ENCODE peak calls at places on chromosome 18, in four cellular contexts. K is A549, P is IMR-90, B is sigmoid colon. T is an unnamed sample. For H3K4me1, the result is how much of the 10 kb centered on the place peaks cover.

GRCh38 chr18:51610481-51610880 is 413.0 kb upstream of the MEX3C start:
- DNase-seq in B (no peak), K (no peak), P (no peak), T (no peak)

GRCh38 chr18:9708057-9708881 is at the start of gene RAB31:
- DNase-seq in P (peak), K (peak), B (peak), T (peak)

GRCh38 chr18:581106-581505 is 926 bp downstream of the CETN1 start:
- DNase-seq in B (no peak), P (no peak), K (no peak), T (no peak)

GRCh38 chr18:22983175-22983574 is 50.0 kb downstream of the RBBP8 start:
- DNase-seq in K (peak), P (peak), B (no peak), T (no peak)

GRCh38 chr18:37612519-37612918 is 46.9 kb upstream of the CELF4 start:
- DNase-seq in K (no peak), B (no peak), P (no peak), T (no peak)

GRCh38 chr18:79512461-79513380 is 117.0 kb downstream of the NFATC1 start:
- DNase-seq in P (no peak), B (peak), K (no peak), T (peak)

GRCh38 chr18:688322-688721 is 24.1 kb downstream of the ENOSF1 start:
- DNase-seq in K (no peak), P (no peak), B (no peak), T (no peak)

GRCh38 chr18:73791081-73791480 is 356.6 kb downstream of the FBXO15 start:
- DNase-seq in K (no peak), B (no peak), P (peak), T (no peak)

GRCh38 chr18:51028201-51028805 is 1.7 kb upstream of the SMAD4 start:
- DNase-seq in B (no peak), K (no peak), P (peak), T (no peak)

GRCh38 chr18:40867452-40867851 is 1087.6 kb upstream of the PIK3C3 start:
- DNase-seq in P (peak), B (no peak), K (no peak), T (no peak)
- TF ChIP-seq CTCF in P (no peak), B (no peak), K (no peak), T (no peak)

DNA sequence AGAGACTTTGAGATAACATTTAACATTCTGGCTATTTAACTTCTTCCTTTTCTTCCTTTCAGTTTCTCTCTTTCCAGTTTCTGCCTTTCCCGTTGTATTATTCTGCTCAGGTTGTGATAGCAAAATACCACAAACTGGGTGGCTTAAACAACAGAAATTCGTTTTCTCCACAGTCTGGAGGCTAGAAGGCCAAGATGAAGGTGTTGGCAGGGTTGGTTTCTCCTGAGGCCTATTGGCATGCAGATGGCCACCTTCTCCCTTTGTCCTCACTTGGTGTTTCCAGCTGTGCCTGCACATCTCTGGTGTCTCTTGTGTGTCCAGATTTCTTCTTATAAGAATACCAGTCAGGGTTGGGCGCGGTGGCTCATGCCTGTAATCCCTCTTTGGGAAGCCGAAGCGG is 34.0 kb downstream of the PHLPP1 start:
- DNase-seq in P (no peak), K (no peak), B (no peak), T (no peak)
- H3K4me1 ChIP-seq in P (under half), K (under half), B (under half), T (under half)

DNA sequence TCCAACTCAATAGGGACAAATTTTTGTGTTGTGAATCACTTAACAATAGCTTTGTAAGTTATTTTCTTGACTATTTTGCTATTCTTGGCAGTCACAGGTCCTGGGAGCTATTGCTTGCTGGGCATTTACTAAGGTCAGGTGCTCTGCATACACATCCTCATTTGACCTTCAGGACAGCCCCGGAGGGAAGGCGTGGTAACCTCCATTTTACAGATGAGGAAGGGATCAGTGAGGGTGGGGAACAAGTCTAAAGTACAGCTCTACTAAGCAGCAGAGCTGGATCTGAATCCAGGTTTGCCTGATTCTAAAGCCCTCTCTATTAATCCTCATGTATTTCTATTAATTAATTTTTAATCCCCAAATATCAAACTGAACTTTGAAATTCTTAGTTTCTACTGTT is 58.8 kb downstream of the PTPN2 start:
- DNase-seq in K (no peak), P (no peak), B (no peak), T (no peak)
- H3K4me3 ChIP-seq in K (no peak), P (no peak), B (no peak), T (no peak)

DNA sequence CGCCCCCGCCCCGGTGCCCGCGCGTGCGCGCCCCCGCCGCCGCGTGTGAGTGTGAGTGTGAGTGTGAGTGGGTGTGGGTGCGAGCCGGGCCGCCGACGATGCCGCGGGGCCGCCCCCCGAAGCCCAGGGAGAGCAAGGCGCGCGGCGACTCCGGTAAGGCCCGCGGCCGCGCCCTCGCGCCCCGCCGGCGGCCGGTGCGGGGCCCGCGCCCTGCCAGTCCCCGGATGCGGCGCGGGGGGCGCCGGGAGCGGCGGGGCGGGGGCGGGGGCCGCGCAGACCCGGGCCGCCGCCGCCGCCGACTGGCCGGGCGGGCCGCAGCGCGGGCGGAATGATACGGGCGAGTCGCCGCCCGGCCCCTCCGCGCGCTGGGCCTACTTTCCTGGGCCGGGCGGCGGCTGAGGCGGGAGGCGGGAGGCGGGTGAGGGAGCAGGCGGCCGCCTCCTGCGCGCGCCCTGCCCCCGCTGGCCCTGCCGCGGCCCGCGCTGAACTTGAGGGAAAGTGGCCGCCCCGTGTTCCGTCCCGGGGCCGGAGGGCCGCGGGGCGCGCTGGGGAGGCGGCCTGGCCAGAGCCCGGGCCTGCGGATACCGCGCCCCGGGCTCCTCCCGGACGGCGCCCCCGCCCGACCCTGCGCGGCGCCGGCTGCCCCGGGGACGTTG is at the start of gene ZNF236:
- DNase-seq in P (peak), K (peak), B (peak), T (peak)
- TF ChIP-seq CTCF in P (no peak), K (no peak), B (no peak), T (no peak)

DNA sequence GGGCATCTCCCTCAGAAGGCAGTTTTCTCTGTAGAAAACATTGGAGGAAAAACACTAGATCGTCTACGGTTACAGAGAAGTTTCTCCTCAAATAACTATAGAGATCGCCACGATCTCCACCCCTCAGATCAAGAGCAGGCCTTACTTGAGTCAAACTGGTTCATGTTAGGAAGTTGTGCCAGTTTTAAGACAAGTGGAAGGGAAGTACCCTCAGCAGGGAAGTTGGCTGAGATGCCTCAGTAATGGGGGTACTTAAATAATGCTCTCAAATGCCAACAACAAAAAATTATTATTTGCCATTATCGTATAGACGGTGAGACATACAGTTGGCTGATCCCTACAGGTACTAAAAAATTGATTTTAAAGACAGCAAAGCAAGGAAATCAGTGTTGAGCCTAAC is 8.2 kb upstream of the SMAD7 start:
- DNase-seq in P (no peak), B (no peak), K (no peak), T (no peak)
- H3K4me1 ChIP-seq in P (under half), B (under half), K (under half), T (under half)

DNA sequence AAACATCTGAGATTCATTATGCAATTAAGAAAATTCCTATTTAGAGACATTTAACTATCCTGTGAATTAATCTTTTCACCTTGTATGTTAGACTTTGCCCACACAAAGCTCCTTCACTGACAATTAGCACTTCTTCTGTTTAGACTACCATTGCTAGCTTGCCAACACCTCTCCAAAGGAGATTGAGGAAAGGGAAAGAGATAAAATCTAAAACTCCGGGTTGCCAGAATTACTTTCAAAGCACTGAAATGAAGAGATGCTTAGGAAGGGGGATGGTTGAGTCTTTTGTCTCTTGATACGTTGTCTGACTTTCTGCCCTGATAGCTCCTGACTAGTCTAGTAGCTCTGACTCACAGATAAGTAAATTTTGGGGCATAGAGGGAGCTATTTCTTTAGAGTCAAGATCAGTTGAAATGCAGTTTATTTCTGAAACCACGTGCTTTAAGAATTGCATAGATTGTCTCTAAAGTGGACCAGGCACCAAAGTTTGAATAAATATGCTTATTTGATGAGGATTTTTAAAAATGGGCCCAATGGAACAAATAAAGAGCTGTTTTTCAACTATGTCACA is 74.1 kb upstream of the DSEL start:
- DNase-seq in P (peak), K (no peak), B (no peak), T (no peak)
- H3K4me3 ChIP-seq in P (no peak), K (no peak), B (no peak), T (no peak)

GRCh38 chr18:46407471-46408166 is 249.4 kb downstream of the LOXHD1 start:
- DNase-seq in K (no peak), B (peak), P (peak), T (peak)

GRCh38 chr18:46406539-46406932 is 250.5 kb downstream of the LOXHD1 start:
- DNase-seq in B (no peak), P (no peak), K (no peak), T (peak)

GRCh38 chr18:46405832-46406538 is 251.0 kb downstream of the LOXHD1 start:
- DNase-seq in P (no peak), K (no peak), B (no peak), T (peak)

GRCh38 chr18:46411191-46411590 is 245.8 kb downstream of the LOXHD1 start:
- DNase-seq in B (no peak), P (no peak), K (no peak), T (no peak)

GRCh38 chr18:46408334-46408987 is 248.6 kb downstream of the LOXHD1 start:
- DNase-seq in P (no peak), K (peak), B (no peak), T (peak)
- TF ChIP-seq CTCF in P (no peak), K (no peak), B (no peak), T (no peak)

GRCh38 chr18:36126668-36127067 is 2.5 kb downstream of the SLC39A6 start:
- DNase-seq in P (no peak), K (no peak), B (no peak), T (no peak)
- H3K4me1 ChIP-seq in P (under half), K (under half), B (under half), T (under half)